ENCODE peak calls at places on chromosomes 6 and 20, in seven cellular contexts. One of them, this sample, is unnamed.
A peak's percentile ranks its signal among the peaks of the same experiment; 100 is the strongest.

GRCh38 chr6:5139828-5140771 is 55.0 kb downstream of the PPP1R3G start:
- DNase-seq in HTR-8/SVneo: no peak
- DNase-seq in posterior cingulate gyrus: no peak
- DNase-seq in hippocampal formation: no peak
- DNase-seq in B cell: peak; percentile 52
- DNase-seq in stimulated activated CD4-positive, alpha-beta T cell treated with anti-CD3 and anti-CD28 coated beads, Interleukin-12 subunit alpha, Interleukin-12 subunit beta, amount 100 ng/mL, for 4 hours: no peak
- DNase-seq in neural progenitor cell: no peak
- DNase-seq in this sample: no peak

GRCh38 chr6:68427630-68428029 is 207.5 kb upstream of the ADGRB3 start:
- DNase-seq in HTR-8/SVneo: peak; percentile 4
- DNase-seq in posterior cingulate gyrus: no peak
- DNase-seq in hippocampal formation: no peak
- DNase-seq in B cell: no peak
- DNase-seq in stimulated activated CD4-positive, alpha-beta T cell treated with anti-CD3 and anti-CD28 coated beads, Interleukin-12 subunit alpha, Interleukin-12 subunit beta, amount 100 ng/mL, for 4 hours: no peak
- DNase-seq in neural progenitor cell: no peak
- DNase-seq in this sample: no peak

GRCh38 chr6:147195510-147195909 is 8.7 kb upstream of the STXBP5 start:
- DNase-seq in HTR-8/SVneo: no peak
- DNase-seq in posterior cingulate gyrus: no peak
- DNase-seq in hippocampal formation: no peak
- DNase-seq in B cell: peak; percentile 7
- DNase-seq in stimulated activated CD4-positive, alpha-beta T cell treated with anti-CD3 and anti-CD28 coated beads, Interleukin-12 subunit alpha, Interleukin-12 subunit beta, amount 100 ng/mL, for 4 hours: no peak
- DNase-seq in neural progenitor cell: no peak
- DNase-seq in this sample: no peak

GRCh38 chr20:38973546-38974120 is 11.5 kb downstream of the DHX35 start:
- DNase-seq in HTR-8/SVneo: no peak
- DNase-seq in posterior cingulate gyrus: no peak
- DNase-seq in hippocampal formation: no peak
- DNase-seq in B cell: no peak
- DNase-seq in stimulated activated CD4-positive, alpha-beta T cell treated with anti-CD3 and anti-CD28 coated beads, Interleukin-12 subunit alpha, Interleukin-12 subunit beta, amount 100 ng/mL, for 4 hours: no peak
- DNase-seq in neural progenitor cell: no peak
- DNase-seq in this sample: no peak

GRCh38 chr6:42777126-42777822 is 4.6 kb upstream of the BICRAL start:
- DNase-seq in HTR-8/SVneo: peak; percentile 54
- DNase-seq in posterior cingulate gyrus: no peak
- DNase-seq in hippocampal formation: no peak
- DNase-seq in B cell: no peak
- DNase-seq in stimulated activated CD4-positive, alpha-beta T cell treated with anti-CD3 and anti-CD28 coated beads, Interleukin-12 subunit alpha, Interleukin-12 subunit beta, amount 100 ng/mL, for 4 hours: no peak
- DNase-seq in neural progenitor cell: no peak
- DNase-seq in this sample: no peak

GRCh38 chr20:61559706-61560315 is 307.8 kb downstream of the CDH4 start:
- DNase-seq in HTR-8/SVneo: no peak
- DNase-seq in posterior cingulate gyrus: no peak
- DNase-seq in hippocampal formation: no peak
- DNase-seq in B cell: no peak
- DNase-seq in stimulated activated CD4-positive, alpha-beta T cell treated with anti-CD3 and anti-CD28 coated beads, Interleukin-12 subunit alpha, Interleukin-12 subunit beta, amount 100 ng/mL, for 4 hours: no peak
- DNase-seq in neural progenitor cell: no peak
- DNase-seq in this sample: no peak

GRCh38 chr6:1591243-1591642 is 18.5 kb upstream of the FOXC1 start:
- DNase-seq in HTR-8/SVneo: no peak
- DNase-seq in posterior cingulate gyrus: no peak
- DNase-seq in hippocampal formation: no peak
- DNase-seq in B cell: no peak
- DNase-seq in stimulated activated CD4-positive, alpha-beta T cell treated with anti-CD3 and anti-CD28 coated beads, Interleukin-12 subunit alpha, Interleukin-12 subunit beta, amount 100 ng/mL, for 4 hours: no peak
- DNase-seq in neural progenitor cell: no peak
- DNase-seq in this sample: no peak

GRCh38 chr6:56314683-56315523 is 67.5 kb upstream of the COL21A1 start:
- DNase-seq in HTR-8/SVneo: peak; percentile 33
- DNase-seq in posterior cingulate gyrus: no peak
- DNase-seq in hippocampal formation: no peak
- DNase-seq in B cell: no peak
- DNase-seq in stimulated activated CD4-positive, alpha-beta T cell treated with anti-CD3 and anti-CD28 coated beads, Interleukin-12 subunit alpha, Interleukin-12 subunit beta, amount 100 ng/mL, for 4 hours: no peak
- DNase-seq in neural progenitor cell: peak; percentile 58
- DNase-seq in this sample: peak; percentile 59

GRCh38 chr6:52641388-52641787 is 29.5 kb upstream of the TMEM14A start:
- DNase-seq in HTR-8/SVneo: no peak
- DNase-seq in posterior cingulate gyrus: no peak
- DNase-seq in hippocampal formation: no peak
- DNase-seq in B cell: no peak
- DNase-seq in stimulated activated CD4-positive, alpha-beta T cell treated with anti-CD3 and anti-CD28 coated beads, Interleukin-12 subunit alpha, Interleukin-12 subunit beta, amount 100 ng/mL, for 4 hours: no peak
- DNase-seq in neural progenitor cell: no peak
- DNase-seq in this sample: no peak

GRCh38 chr6:32968093-32968769 is at the start of gene BRD2:
- DNase-seq in HTR-8/SVneo: peak; percentile 92
- DNase-seq in posterior cingulate gyrus: peak; percentile 93
- DNase-seq in hippocampal formation: peak; percentile 96
- DNase-seq in B cell: peak; percentile 98
- DNase-seq in stimulated activated CD4-positive, alpha-beta T cell treated with anti-CD3 and anti-CD28 coated beads, Interleukin-12 subunit alpha, Interleukin-12 subunit beta, amount 100 ng/mL, for 4 hours: peak; percentile 93
- DNase-seq in neural progenitor cell: peak; percentile 98
- DNase-seq in this sample: peak; percentile 99

This sample was measured in Calu3.